ENCODE peak calls at places on chromosomes 1 and 21, in six cellular contexts. W is stomach, Z is ovary, U is endothelial cell of umbilical vein, Y is H1, F is uterus. V is an unnamed sample.

GRCh38 chr1:74819062-74819461 is 86.1 kb downstream of the TYW3 start:
- DNase-seq in W (no peak), Z (no peak), U (no peak), Y (no peak), F (no peak), V (no peak)

GRCh38 chr1:231781887-231782286 is 155.3 kb downstream of the DISC1 start:
- DNase-seq in W (no peak), Z (no peak), U (peak; percentile 88), Y (no peak), F (no peak), V (no peak)

GRCh38 chr1:233459968-233460367 is 132.4 kb downstream of the MAP3K21 start:
- DNase-seq in W (no peak), Z (no peak), U (no peak), Y (no peak), F (no peak), V (no peak)

GRCh38 chr1:183304466-183305122 is 113.6 kb downstream of the NMNAT2 start:
- DNase-seq in W (no peak), Z (no peak), U (peak; percentile 66), Y (no peak), F (no peak), V (no peak)

GRCh38 chr1:92307980-92308379 is 9.1 kb downstream of the RPAP2 start:
- DNase-seq in W (no peak), Z (no peak), U (no peak), Y (no peak), F (no peak), V (no peak)

GRCh38 chr1:157496121-157496526 is 56.2 kb downstream of the FCRL5 start:
- DNase-seq in W (no peak), Z (no peak), U (peak; percentile 51), Y (no peak), F (no peak), V (no peak)

GRCh38 chr21:42149656-42150457 is 69.1 kb upstream of the ABCG1 start:
- DNase-seq in W (no peak), Z (no peak), U (no peak), Y (no peak), F (no peak), V (no peak)

GRCh38 chr21:42474982-42475381 is 21.0 kb downstream of the RSPH1 start:
- DNase-seq in W (peak; percentile 15), Z (no peak), U (no peak), Y (no peak), F (no peak), V (no peak)

GRCh38 chr1:198713081-198713480 is 74.2 kb downstream of the PTPRC start:
- DNase-seq in W (no peak), Z (no peak), U (no peak), Y (no peak), F (no peak), V (no peak)

GRCh38 chr1:162094271-162094670 is 24.8 kb downstream of the NOS1AP start:
- DNase-seq in W (no peak), Z (no peak), U (no peak), Y (no peak), F (no peak), V (no peak)

GRCh38 chr21:17598437-17598836 is 14.3 kb downstream of the BTG3 start:
- DNase-seq in W (no peak), Z (no peak), U (no peak), Y (no peak), F (no peak), V (no peak)

GRCh38 chr1:225467193-225468020 is 39.6 kb upstream of the LBR start:
- DNase-seq in W (peak; percentile 63), Z (no peak), U (peak; percentile 69), Y (no peak), F (no peak), V (peak; percentile 91)
- TF ChIP-seq POLR2A in W (no peak), Z (no peak), U (peak; percentile 78), Y (no peak), F (no peak), V (peak; percentile 35)

DNA sequence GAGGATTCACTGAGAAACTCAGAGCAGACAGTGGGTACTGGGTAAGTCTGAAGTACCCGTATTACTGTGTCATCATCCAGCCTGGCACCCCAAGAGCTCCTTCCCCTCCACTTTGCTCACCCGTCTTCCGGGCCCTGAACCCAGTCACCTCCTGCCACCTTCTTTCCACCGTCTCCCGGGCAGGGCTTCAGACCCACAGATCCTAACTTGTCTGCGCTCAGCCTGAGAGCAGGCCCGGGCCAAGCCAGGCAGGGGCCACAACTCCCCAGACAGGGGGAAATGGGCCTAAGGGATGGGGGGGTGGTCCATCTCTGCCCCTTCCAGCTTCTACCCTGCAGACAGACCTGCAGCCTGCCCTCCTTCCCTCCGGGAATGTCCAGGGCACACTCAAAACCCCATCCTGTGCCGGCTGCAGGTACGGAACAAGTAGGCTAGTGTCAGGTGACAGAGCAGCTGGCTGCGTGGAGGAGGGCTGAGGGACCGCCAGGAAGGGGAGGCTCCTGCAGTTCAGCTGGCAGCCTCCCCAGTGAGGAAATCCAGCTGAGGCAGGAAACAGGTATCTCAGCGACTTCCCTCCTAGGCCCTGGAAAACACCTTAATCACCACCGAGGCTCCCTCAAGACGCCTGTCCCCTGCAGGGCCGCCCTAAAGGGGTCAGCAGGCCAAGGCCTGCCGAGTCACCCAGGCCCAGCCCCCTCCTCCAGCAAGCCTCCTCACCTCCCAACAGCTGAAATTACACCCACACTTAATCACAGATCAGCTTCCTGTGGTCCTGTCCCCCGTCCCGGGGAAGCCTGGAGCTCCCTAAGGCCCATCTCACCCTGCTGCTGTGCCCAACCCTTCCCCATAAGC is 3.5 kb downstream of the HSPG2 start:
- DNase-seq in W (peak; percentile 91), Z (no peak), U (peak; percentile 86), Y (no peak), F (peak; percentile 75), V (peak; percentile 60)
- TF ChIP-seq POLR2A in W (no peak), Z (no peak), U (peak; percentile 64), Y (no peak), F (no peak), V (no peak)

GRCh38 chr1:188615321-188615720 is 1786.6 kb downstream of the PLA2G4A start:
- DNase-seq in W (no peak), Z (no peak), U (no peak), Y (no peak), F (no peak), V (no peak)
- TF ChIP-seq POLR2A in W (no peak), Z (no peak), U (no peak), Y (no peak), F (no peak), V (no peak)

GRCh38 chr1:150976879-150977694 is 2.5 kb upstream of the CERS2 start:
- DNase-seq in W (peak; percentile 89), Z (peak; percentile 49), U (peak; percentile 80), Y (no peak), F (peak; percentile 58), V (peak; percentile 95)
- TF ChIP-seq POLR2A in W (no peak), Z (no peak), U (no peak), Y (no peak), F (no peak), V (peak; percentile 55)

DNA sequence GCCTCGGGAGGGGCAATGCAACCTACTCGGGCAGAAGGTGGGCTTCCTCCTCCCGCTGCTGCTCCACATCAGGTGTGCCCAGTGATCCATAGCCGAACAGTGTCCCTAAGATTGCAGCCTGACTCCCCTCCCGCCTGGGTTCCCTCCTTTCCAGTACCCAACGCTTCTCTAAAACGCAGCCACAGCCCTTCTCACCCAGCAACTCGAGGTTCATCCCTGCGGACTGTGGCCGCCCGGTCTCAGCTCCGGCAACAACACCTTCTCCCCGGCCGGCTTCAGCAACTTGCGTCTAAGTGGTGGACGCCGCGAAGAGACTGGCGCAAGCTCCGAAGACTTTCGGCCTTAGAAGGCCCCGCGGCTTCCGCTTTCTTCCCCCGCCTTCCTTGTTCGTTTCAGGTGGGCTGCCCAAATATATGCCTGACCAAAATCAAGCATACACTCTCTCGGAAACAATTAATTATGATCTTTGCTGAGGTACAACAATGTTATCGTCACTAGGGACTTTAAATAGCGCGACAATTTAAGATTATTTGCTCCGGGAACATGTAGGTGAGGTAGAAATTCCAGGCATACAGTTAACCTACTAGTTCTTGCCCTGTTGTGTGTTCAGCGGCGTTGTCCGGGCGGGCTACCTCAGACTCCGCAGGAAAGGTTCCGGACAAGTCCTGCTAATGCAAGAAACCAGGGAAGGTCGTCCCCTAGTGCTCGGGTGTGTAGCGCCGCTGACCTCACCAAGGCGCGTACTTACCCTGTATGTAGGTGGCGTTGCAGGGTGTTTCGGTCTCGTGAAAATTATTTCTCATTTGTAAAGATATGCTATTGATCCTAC is at the start of gene RBBP5:
- DNase-seq in W (peak; percentile 96), Z (peak; percentile 94), U (peak; percentile 98), Y (peak; percentile 96), F (peak; percentile 94), V (peak; percentile 98)
- TF ChIP-seq POLR2A in W (no peak), Z (peak; percentile 65), U (peak; percentile 85), Y (peak; percentile 91), F (no peak), V (peak; percentile 77)

GRCh38 chr1:21818661-21819060 is 6.6 kb downstream of the LDLRAD2 start:
- DNase-seq in W (peak; percentile 60), Z (no peak), U (no peak), Y (no peak), F (no peak), V (peak; percentile 78)
- TF ChIP-seq POLR2A in W (no peak), Z (no peak), U (peak; percentile 34), Y (no peak), F (no peak), V (no peak)

GRCh38 chr1:229272164-229273158 is 1.6 kb downstream of the RAB4A start:
- DNase-seq in W (no peak), Z (no peak), U (no peak), Y (no peak), F (no peak), V (no peak)

GRCh38 chr1:229268505-229268904 is 2.4 kb upstream of the RAB4A start:
- DNase-seq in W (no peak), Z (no peak), U (no peak), Y (no peak), F (no peak), V (no peak)

GRCh38 chr1:229271448-229272120 is 673 bp downstream of the RAB4A start:
- DNase-seq in W (peak; percentile 37), Z (no peak), U (peak; percentile 51), Y (no peak), F (no peak), V (peak; percentile 76)

GRCh38 chr1:229273507-229274232 is 2.8 kb downstream of the RAB4A start:
- DNase-seq in W (peak; percentile 41), Z (no peak), U (peak; percentile 33), Y (no peak), F (no peak), V (no peak)

DNA sequence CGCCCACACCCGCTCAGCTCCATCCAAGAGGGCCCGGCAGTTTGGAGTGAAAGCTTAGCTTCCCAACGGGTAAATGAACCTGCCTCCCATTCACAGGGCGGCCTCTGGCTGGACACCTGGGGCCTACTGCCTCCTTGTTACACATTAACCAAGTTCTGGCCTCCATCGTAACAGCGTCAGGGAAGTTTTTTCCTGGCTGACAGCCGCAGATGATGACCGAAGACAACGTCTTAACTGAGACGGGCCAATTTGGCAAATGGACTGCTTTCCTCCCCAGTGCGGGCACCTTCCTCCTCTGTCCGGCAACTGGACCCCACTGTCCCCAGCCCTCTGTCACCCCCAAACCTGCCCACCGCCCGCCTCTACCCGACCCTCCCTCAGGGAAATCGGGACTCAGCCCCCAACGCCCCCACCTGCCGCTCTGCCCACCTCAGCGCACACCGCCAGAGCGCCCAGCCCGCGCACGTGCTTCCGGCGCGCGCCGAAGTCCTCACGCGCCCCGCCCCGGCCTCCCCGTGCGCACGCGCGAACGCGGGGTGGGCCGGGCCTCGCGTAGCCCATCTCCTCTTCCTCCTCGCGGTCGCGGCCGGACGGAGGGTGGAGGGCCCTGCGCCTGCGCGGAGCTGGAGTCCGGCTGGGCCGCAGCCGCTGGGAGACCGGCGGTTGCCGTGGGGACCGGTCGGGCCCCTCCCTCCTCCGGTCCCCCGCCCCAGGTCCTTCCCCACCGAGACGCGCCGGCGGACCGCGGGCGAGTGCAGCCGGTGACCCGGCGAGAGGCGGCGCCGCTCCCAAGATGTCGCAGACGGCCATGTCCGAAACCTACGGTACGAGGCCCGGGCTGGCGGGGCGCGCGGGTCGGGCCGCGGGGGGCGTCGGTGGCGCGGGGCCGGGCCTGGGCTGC is at the start of gene RAB4A:
- DNase-seq in W (peak; percentile 91), Z (peak; percentile 86), U (peak; percentile 89), Y (no peak), F (peak; percentile 77), V (peak; percentile 92)
- TF ChIP-seq POLR2A in W (no peak), Z (peak; percentile 55), U (peak; percentile 76), Y (peak; percentile 68), F (peak; percentile 30), V (peak; percentile 72)

V was measured in Peyer's patch.